ENCODE peak calls at places on chromosome 12, in seven cellular contexts. F, L, C, X, A, U and E are unnamed samples.

GRCh38 chr12:15558915-15559528 is 230.2 kb downstream of the EPS8 start:
- DNase-seq in F (no peak), L (peak; percentile 34), C (no peak), X (peak; percentile 66), A (peak; percentile 93), U (peak; percentile 90), E (peak; percentile 70)

GRCh38 chr12:60191676-60192359 is 596.0 kb downstream of the SLC16A7 start:
- DNase-seq in F (no peak), L (peak; percentile 38), C (no peak), X (no peak), A (peak; percentile 65), U (peak; percentile 49), E (no peak)

GRCh38 chr12:124998705-124999104 is 5.3 kb downstream of the BRI3BP start:
- DNase-seq in F (no peak), L (no peak), C (no peak), X (no peak), A (no peak), U (no peak), E (no peak)

GRCh38 chr12:65638324-65638723 is 186.0 kb upstream of the HMGA2 start:
- DNase-seq in F (no peak), L (no peak), C (peak; percentile 53), X (no peak), A (no peak), U (no peak), E (no peak)

GRCh38 chr12:80829767-80830166 is 108.0 kb downstream of the LIN7A start:
- DNase-seq in F (no peak), L (peak; percentile 34), C (no peak), X (no peak), A (no peak), U (peak; percentile 39), E (no peak)

GRCh38 chr12:50925920-50926319 is 26.4 kb upstream of the HIGD1C start:
- DNase-seq in F (no peak), L (no peak), C (no peak), X (no peak), A (no peak), U (no peak), E (no peak)

GRCh38 chr12:56838602-56839488 is 75.7 kb downstream of the HSD17B6 start:
- DNase-seq in F (no peak), L (peak; percentile 38), C (no peak), X (no peak), A (peak; percentile 25), U (no peak), E (peak; percentile 9)

GRCh38 chr12:103373088-103373523 is 122.7 kb downstream of the C12orf42 start:
- DNase-seq in F (no peak), L (no peak), C (no peak), X (no peak), A (no peak), U (no peak), E (no peak)

GRCh38 chr12:19185262-19185929 is 55.9 kb downstream of the PLEKHA5 start:
- DNase-seq in F (no peak), L (no peak), C (peak; percentile 55), X (no peak), A (no peak), U (no peak), E (no peak)

GRCh38 chr12:68031881-68032739 is 42.9 kb downstream of the IFNG-AS1 start:
- DNase-seq in F (no peak), L (no peak), C (no peak), X (no peak), A (no peak), U (no peak), E (no peak)

GRCh38 chr12:50283924-50284236 is 560 bp upstream of the LIMA1 start:
- DNase-seq in F (no peak), L (peak; percentile 38), C (no peak), X (no peak), A (peak; percentile 60), U (no peak), E (no peak)

DNA sequence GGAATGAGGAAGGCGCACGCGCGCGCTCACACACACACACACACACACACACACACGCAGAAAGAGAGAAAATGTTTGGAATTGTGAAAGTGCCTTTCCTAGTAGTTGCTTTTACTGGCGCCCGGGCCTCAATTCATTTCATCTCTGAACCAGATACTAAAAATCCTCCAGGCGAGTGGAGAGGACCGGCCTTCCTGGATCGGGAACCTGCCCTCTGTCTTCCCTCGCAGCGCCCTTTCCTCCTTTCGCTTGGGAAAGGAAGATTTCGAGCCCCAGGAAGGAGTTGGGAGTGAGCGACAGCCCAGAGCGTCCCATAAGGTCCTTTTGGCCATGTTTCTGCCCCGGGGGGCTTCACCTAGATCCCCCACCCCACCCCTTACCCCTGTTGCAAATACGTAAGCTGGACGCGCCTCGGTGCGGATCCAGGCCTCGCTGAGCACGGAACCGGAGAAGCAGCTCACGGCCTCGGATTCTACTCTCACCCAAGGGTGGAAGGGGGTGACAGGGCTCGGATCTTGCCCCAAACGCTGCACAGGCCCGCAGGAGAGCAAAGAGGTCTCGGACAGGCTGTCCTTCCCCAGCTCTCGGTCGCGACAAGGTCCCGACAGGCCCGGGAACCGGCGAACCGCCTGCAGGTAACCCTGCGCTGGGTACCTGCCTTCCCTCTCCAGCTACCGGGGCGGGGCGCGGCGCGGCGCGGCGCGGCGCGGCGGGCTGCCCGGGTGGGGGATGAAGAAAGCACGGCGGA is 8.0 kb upstream of the TBX3 start:
- DNase-seq in F (no peak), L (no peak), C (peak; percentile 48), X (no peak), A (no peak), U (no peak), E (no peak)
- H3K4me3 ChIP-seq in F (no peak overlapping the region), L (peak overlapping the region; percentile 54), C (no peak overlapping the region), X (no peak overlapping the region), A (peak overlapping the region; percentile 69), U (peak overlapping the region; percentile 63), E (peak overlapping the region; percentile 54)

GRCh38 chr12:105109465-105110212 is 2.1 kb downstream of the WASHC4 start:
- DNase-seq in F (no peak), L (peak; percentile 45), C (no peak), X (peak; percentile 40), A (peak; percentile 26), U (no peak), E (no peak)
- H3K4me3 ChIP-seq in F (no peak overlapping the region), L (peak overlapping the region; percentile 94), C (no peak overlapping the region), X (peak overlapping the region; percentile 96), A (peak overlapping the region; percentile 94), U (peak overlapping the region; percentile 98), E (peak overlapping the region; percentile 27)

DNA sequence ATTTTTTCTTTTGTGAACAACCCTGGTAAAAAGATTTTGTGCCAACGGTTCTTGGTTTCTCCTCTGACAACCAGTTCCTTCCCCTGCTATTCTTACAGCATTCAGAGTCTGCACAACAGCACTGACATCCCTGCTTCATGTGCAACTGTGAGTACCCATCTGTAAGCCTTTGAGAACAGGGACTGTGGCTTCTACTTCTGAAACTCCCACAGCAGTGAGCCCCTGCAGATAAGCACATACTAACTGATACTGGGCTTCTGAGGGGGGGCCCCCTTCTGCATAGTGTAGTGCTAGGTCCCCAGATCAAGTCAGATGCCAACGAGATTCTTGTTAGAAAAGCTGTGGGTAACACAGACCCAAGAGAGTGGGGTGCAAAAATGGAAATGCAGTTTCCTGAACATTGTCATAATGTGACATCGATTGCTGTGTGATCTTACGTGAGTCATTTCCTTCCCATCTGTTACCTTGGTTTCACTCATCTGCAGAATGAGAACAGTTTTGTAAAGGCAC is 11.1 kb upstream of the NINJ2 start:
- DNase-seq in F (peak; percentile 78), L (no peak), C (no peak), X (no peak), A (no peak), U (no peak), E (no peak)
- H3K4me3 ChIP-seq in F (no peak overlapping the region), L (no peak overlapping the region), C (no peak overlapping the region), X (no peak overlapping the region), A (no peak overlapping the region), U (no peak overlapping the region), E (no peak overlapping the region)

GRCh38 chr12:132562489-132563045 is 47.8 kb downstream of the LRCOL1 start:
- DNase-seq in F (no peak), L (no peak), C (no peak), X (no peak), A (no peak), U (no peak), E (no peak)
- H3K4me3 ChIP-seq in F (no peak overlapping the region), L (no peak overlapping the region), C (no peak overlapping the region), X (no peak overlapping the region), A (no peak overlapping the region), U (no peak overlapping the region), E (no peak overlapping the region)

GRCh38 chr12:132160016-132160415 is 15.8 kb downstream of the NOC4L start:
- DNase-seq in F (no peak), L (no peak), C (no peak), X (no peak), A (no peak), U (no peak), E (no peak)
- H3K4me3 ChIP-seq in F (no peak overlapping the region), L (no peak overlapping the region), C (no peak overlapping the region), X (no peak overlapping the region), A (no peak overlapping the region), U (no peak overlapping the region), E (no peak overlapping the region)